ENCODE peak calls at places on chromosomes 5 and 9, in eight cellular contexts. One of them, this sample, is unnamed.

GRCh38 chr5:158456756-158457155 is 597.8 kb upstream of the CLINT1 start:
- DNase-seq in psoas muscle: peak; percentile 40
- DNase-seq in tibial artery: no peak
- DNase-seq in esophagus muscularis mucosa: no peak
- DNase-seq in CD8-positive, alpha-beta T cell: no peak
- DNase-seq in lower lobe of right lung: no peak
- DNase-seq in tibial nerve: no peak
- DNase-seq in PC-3: peak; percentile 71
- DNase-seq in this sample: no peak

GRCh38 chr9:83240671-83241070 is 177.7 kb upstream of the RASEF start:
- DNase-seq in esophagus muscularis mucosa: no peak
- DNase-seq in psoas muscle: no peak
- DNase-seq in tibial nerve: no peak
- DNase-seq in tibial artery: no peak
- DNase-seq in lower lobe of right lung: no peak
- DNase-seq in CD8-positive, alpha-beta T cell: no peak
- DNase-seq in PC-3: no peak
- DNase-seq in this sample: no peak

GRCh38 chr9:14945351-14945750 is 35.1 kb upstream of the FREM1 start:
- DNase-seq in CD8-positive, alpha-beta T cell: no peak
- DNase-seq in tibial nerve: no peak
- DNase-seq in PC-3: no peak
- DNase-seq in psoas muscle: no peak
- DNase-seq in tibial artery: no peak
- DNase-seq in lower lobe of right lung: no peak
- DNase-seq in esophagus muscularis mucosa: no peak
- DNase-seq in this sample: no peak

GRCh38 chr9:18594837-18595236 is 120.9 kb downstream of the ADAMTSL1 start:
- DNase-seq in PC-3: no peak
- DNase-seq in lower lobe of right lung: no peak
- DNase-seq in tibial nerve: no peak
- DNase-seq in esophagus muscularis mucosa: no peak
- DNase-seq in CD8-positive, alpha-beta T cell: no peak
- DNase-seq in tibial artery: no peak
- DNase-seq in psoas muscle: no peak
- DNase-seq in this sample: no peak

GRCh38 chr5:168747987-168748777 is 169.0 kb upstream of the PANK3 start:
- DNase-seq in CD8-positive, alpha-beta T cell: no peak
- DNase-seq in psoas muscle: no peak
- DNase-seq in PC-3: peak; percentile 31
- DNase-seq in esophagus muscularis mucosa: no peak
- DNase-seq in lower lobe of right lung: peak; percentile 55
- DNase-seq in tibial nerve: no peak
- DNase-seq in tibial artery: peak; percentile 71
- DNase-seq in this sample: no peak

GRCh38 chr5:144150996-144151395 is 19.5 kb downstream of the YIPF5 start:
- DNase-seq in tibial artery: no peak
- DNase-seq in lower lobe of right lung: no peak
- DNase-seq in PC-3: peak; percentile 10
- DNase-seq in CD8-positive, alpha-beta T cell: no peak
- DNase-seq in tibial nerve: no peak
- DNase-seq in esophagus muscularis mucosa: no peak
- DNase-seq in psoas muscle: no peak
- DNase-seq in this sample: no peak

GRCh38 chr5:87188411-87188810 is 79.3 kb upstream of the RASA1 start:
- DNase-seq in CD8-positive, alpha-beta T cell: no peak
- DNase-seq in lower lobe of right lung: no peak
- DNase-seq in psoas muscle: no peak
- DNase-seq in esophagus muscularis mucosa: no peak
- DNase-seq in tibial nerve: no peak
- DNase-seq in tibial artery: no peak
- DNase-seq in PC-3: peak; percentile 18
- DNase-seq in this sample: no peak

GRCh38 chr5:177592010-177592834 is at the start of gene TMED9:
- DNase-seq in tibial artery: peak; percentile 89
- DNase-seq in tibial nerve: peak; percentile 54
- DNase-seq in psoas muscle: peak; percentile 91
- DNase-seq in CD8-positive, alpha-beta T cell: peak; percentile 69
- DNase-seq in PC-3: peak; percentile 91
- DNase-seq in esophagus muscularis mucosa: no peak
- DNase-seq in lower lobe of right lung: peak; percentile 92
- DNase-seq in this sample: peak; percentile 84

DNA sequence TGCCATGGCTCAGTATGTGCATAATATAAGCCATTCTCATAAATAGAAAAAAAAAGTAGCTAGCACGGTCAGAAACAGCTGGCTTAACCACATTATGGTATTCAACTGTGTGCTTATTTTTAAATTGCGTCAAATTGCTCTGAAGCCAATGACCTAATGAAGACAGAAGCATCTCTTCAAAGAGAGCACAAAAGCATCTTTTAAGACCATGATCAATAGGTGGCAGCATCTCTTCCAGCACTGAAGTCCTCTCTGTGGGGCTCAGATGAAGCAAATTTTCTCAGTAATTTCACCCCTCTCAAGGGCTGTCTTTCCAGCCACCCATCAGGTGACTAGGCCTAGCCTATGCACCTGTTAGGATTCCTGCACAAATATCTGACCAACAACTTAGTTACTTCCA is 251.4 kb downstream of the GLIS3 start:
- DNase-seq in lower lobe of right lung: no peak
- DNase-seq in psoas muscle: no peak
- DNase-seq in tibial artery: no peak
- DNase-seq in esophagus muscularis mucosa: no peak
- DNase-seq in PC-3: peak; percentile 56
- DNase-seq in CD8-positive, alpha-beta T cell: no peak
- DNase-seq in tibial nerve: no peak
- DNase-seq in this sample: no peak
- TF ChIP-seq CTCF in lower lobe of right lung: peak; percentile 17
- TF ChIP-seq CTCF in psoas muscle: no peak
- TF ChIP-seq CTCF in tibial artery: no peak
- TF ChIP-seq CTCF in esophagus muscularis mucosa: no peak
- TF ChIP-seq CTCF in PC-3: peak; percentile 62
- TF ChIP-seq CTCF in CD8-positive, alpha-beta T cell: no peak
- TF ChIP-seq CTCF in tibial nerve: no peak
- TF ChIP-seq CTCF in this sample: no peak

GRCh38 chr9:125910286-125910685 is 163.1 kb downstream of the PBX3 start:
- DNase-seq in psoas muscle: no peak
- DNase-seq in tibial artery: no peak
- DNase-seq in PC-3: no peak
- DNase-seq in lower lobe of right lung: no peak
- DNase-seq in CD8-positive, alpha-beta T cell: no peak
- DNase-seq in esophagus muscularis mucosa: no peak
- DNase-seq in tibial nerve: no peak
- DNase-seq in this sample: no peak

GRCh38 chr9:125908138-125908537 is 161.0 kb downstream of the PBX3 start:
- DNase-seq in tibial artery: no peak
- DNase-seq in PC-3: no peak
- DNase-seq in lower lobe of right lung: no peak
- DNase-seq in psoas muscle: no peak
- DNase-seq in tibial nerve: no peak
- DNase-seq in esophagus muscularis mucosa: no peak
- DNase-seq in CD8-positive, alpha-beta T cell: no peak
- DNase-seq in this sample: no peak

GRCh38 chr9:125906893-125907292 is 159.7 kb downstream of the PBX3 start:
- DNase-seq in esophagus muscularis mucosa: no peak
- DNase-seq in lower lobe of right lung: no peak
- DNase-seq in psoas muscle: no peak
- DNase-seq in tibial nerve: no peak
- DNase-seq in CD8-positive, alpha-beta T cell: no peak
- DNase-seq in tibial artery: no peak
- DNase-seq in PC-3: no peak
- DNase-seq in this sample: no peak

GRCh38 chr9:125911861-125912260 is 164.7 kb downstream of the PBX3 start:
- DNase-seq in CD8-positive, alpha-beta T cell: no peak
- DNase-seq in esophagus muscularis mucosa: no peak
- DNase-seq in lower lobe of right lung: no peak
- DNase-seq in tibial artery: no peak
- DNase-seq in psoas muscle: no peak
- DNase-seq in tibial nerve: no peak
- DNase-seq in PC-3: no peak
- DNase-seq in this sample: no peak

DNA sequence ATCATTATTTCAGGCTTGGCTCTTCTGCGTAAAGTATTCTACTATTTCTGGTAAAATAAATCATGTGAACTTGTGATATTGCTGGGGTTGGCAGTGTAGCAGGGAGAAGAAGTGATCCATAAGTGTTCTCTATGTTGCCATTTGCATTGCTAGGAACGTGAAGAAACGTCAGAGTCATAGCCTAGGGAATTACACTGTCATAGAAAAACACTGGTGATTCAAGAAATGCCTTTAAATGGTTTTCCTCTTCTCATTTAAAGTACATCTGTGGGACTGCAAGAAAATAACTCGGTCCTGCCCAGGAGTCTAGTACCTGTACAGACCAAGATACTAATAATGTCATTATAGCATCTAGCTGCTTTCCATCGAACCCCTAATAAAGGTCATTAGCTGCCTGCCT is 162.3 kb downstream of the PBX3 start:
- DNase-seq in PC-3: no peak
- DNase-seq in psoas muscle: no peak
- DNase-seq in esophagus muscularis mucosa: no peak
- DNase-seq in tibial nerve: no peak
- DNase-seq in CD8-positive, alpha-beta T cell: no peak
- DNase-seq in tibial artery: no peak
- DNase-seq in lower lobe of right lung: no peak
- DNase-seq in this sample: no peak
- H3K4me1 ChIP-seq in PC-3: peaks cover 24% of the 10 kb centered on the region
- H3K4me1 ChIP-seq in psoas muscle: no peaks in the 10 kb centered on the region
- H3K4me1 ChIP-seq in esophagus muscularis mucosa: peaks cover 21% of the 10 kb centered on the region
- H3K4me1 ChIP-seq in tibial nerve: no peaks in the 10 kb centered on the region
- H3K4me1 ChIP-seq in CD8-positive, alpha-beta T cell: no peaks in the 10 kb centered on the region
- H3K4me1 ChIP-seq in tibial artery: peaks cover 8% of the 10 kb centered on the region
- H3K4me1 ChIP-seq in lower lobe of right lung: no peaks in the 10 kb centered on the region
- H3K4me1 ChIP-seq in this sample: no peaks in the 10 kb centered on the region

DNA sequence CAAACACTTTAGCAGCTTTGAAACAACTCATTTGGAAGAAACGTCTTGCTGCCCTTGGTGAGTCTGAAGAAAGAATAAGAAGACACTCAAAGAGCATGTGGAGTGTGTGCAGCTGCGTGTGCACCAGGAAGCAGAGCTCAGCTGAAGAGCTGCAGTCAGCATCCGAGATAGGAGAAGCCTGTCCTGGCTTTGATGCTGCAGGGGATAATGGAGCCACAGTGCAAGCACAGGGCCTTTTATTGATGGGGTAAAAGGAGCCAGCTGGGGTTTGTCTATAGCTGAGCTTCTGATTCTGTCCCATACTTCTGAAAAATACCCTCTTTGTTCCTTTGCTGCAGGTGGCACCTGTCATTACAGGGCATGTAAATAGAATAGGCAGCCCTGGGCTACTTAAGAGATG is 375.7 kb upstream of the ZNF462 start:
- DNase-seq in tibial artery: no peak
- DNase-seq in PC-3: no peak
- DNase-seq in psoas muscle: no peak
- DNase-seq in tibial nerve: no peak
- DNase-seq in CD8-positive, alpha-beta T cell: no peak
- DNase-seq in esophagus muscularis mucosa: no peak
- DNase-seq in lower lobe of right lung: no peak
- DNase-seq in this sample: no peak
- TF ChIP-seq CTCF in tibial artery: no peak
- TF ChIP-seq CTCF in PC-3: no peak
- TF ChIP-seq CTCF in psoas muscle: no peak
- TF ChIP-seq CTCF in tibial nerve: no peak
- TF ChIP-seq CTCF in CD8-positive, alpha-beta T cell: no peak
- TF ChIP-seq CTCF in esophagus muscularis mucosa: no peak
- TF ChIP-seq CTCF in lower lobe of right lung: no peak
- TF ChIP-seq CTCF in this sample: no peak

DNA sequence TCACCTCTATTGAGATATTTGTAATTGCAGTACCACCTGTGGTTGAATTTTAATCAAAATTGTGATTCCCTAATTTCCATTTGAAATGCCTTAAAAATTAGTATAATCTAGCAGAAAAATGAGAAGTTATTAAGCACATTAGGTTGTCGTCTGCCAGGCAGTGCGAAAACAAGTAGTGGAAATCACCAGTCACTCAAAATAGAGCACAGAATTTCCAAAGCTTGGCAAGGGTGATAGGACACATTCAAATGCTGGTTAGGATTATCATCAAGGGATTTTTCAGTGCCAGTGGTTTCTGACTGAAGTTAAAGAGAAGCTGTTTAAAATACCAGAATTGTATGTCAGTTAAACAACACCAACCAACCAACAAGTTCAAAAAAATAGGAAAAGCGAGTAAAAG is 97.8 kb downstream of the PLK2 start:
- DNase-seq in tibial nerve: no peak
- DNase-seq in esophagus muscularis mucosa: no peak
- DNase-seq in CD8-positive, alpha-beta T cell: no peak
- DNase-seq in PC-3: no peak
- DNase-seq in tibial artery: no peak
- DNase-seq in psoas muscle: no peak
- DNase-seq in lower lobe of right lung: no peak
- DNase-seq in this sample: no peak
- H3K4me1 ChIP-seq in tibial nerve: no peaks in the 10 kb centered on the region
- H3K4me1 ChIP-seq in esophagus muscularis mucosa: no peaks in the 10 kb centered on the region
- H3K4me1 ChIP-seq in CD8-positive, alpha-beta T cell: no peaks in the 10 kb centered on the region
- H3K4me1 ChIP-seq in PC-3: no peaks in the 10 kb centered on the region
- H3K4me1 ChIP-seq in tibial artery: no peaks in the 10 kb centered on the region
- H3K4me1 ChIP-seq in psoas muscle: no peaks in the 10 kb centered on the region
- H3K4me1 ChIP-seq in lower lobe of right lung: no peaks in the 10 kb centered on the region
- H3K4me1 ChIP-seq in this sample: no peaks in the 10 kb centered on the region

DNA sequence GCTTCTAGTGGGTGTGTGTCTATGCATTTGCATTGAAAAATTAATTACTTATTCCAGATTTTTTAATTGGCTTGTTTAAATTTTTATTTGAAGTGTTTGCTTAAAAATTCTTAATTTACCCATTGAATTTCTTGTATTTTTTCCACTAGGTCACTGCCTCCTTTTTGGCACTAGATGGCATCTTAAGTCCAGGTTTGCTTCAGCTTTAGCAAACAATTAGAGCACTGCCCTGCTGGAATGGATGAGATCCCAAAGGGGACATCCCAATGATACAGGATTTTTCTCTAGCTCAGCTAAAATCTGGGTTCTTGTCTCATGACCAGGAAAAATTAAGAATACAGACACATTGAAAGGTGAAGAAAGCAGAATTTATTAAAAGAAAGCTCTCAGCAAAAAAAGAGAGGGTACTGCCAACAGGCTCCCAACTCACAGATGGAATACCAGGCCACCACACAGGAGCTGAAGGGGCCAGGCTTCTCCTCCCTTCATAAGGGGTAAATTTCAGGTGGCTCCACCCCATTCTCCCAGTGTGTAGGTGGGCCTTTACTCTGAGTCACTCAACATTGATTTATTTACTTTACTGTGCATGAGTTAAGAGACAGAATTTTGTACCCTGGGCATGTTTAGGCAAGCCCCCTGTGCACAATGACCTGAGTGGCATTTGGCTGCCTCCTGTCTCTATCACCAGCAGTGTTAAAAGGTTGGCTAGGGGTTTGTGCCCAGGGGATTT is 532.4 kb downstream of the ANXA1 start:
- DNase-seq in tibial artery: no peak
- DNase-seq in esophagus muscularis mucosa: no peak
- DNase-seq in psoas muscle: no peak
- DNase-seq in lower lobe of right lung: no peak
- DNase-seq in tibial nerve: no peak
- DNase-seq in CD8-positive, alpha-beta T cell: no peak
- DNase-seq in PC-3: peak; percentile 53
- DNase-seq in this sample: no peak
- TF ChIP-seq CTCF in tibial artery: peak; percentile 12
- TF ChIP-seq CTCF in esophagus muscularis mucosa: no peak
- TF ChIP-seq CTCF in psoas muscle: peak; percentile 7
- TF ChIP-seq CTCF in lower lobe of right lung: no peak
- TF ChIP-seq CTCF in tibial nerve: peak; percentile 30
- TF ChIP-seq CTCF in CD8-positive, alpha-beta T cell: no peak
- TF ChIP-seq CTCF in PC-3: peak; percentile 72
- TF ChIP-seq CTCF in this sample: no peak